ENCODE peak calls at places on chromosomes 6 and 20, in seven cellular contexts. One of them, this sample, is unnamed.

GRCh38 chr6:593139-593906 is 63.6 kb downstream of the HUS1B start:
- DNase-seq in SK-MEL-5: peak; percentile 83
- DNase-seq in stimulated activated CD4-positive, alpha-beta T cell treated with anti-CD3 and anti-CD28 coated beads, TNF-alpha, amount 100 ng/mL, for 4 hours: peak; percentile 60
- DNase-seq in HEK293T: peak; percentile 46
- DNase-seq in PC-3: peak; percentile 82
- DNase-seq in activated CD8-positive, alpha-beta memory T cell treated with anti-CD3 and anti-CD28 coated beads, Interleukin-2, amount 50 U/mL, for 4 hours: peak; percentile 64
- DNase-seq in GM03348: peak; percentile 77
- DNase-seq in this sample: peak; percentile 45

GRCh38 chr6:130697661-130698535 is 129.3 kb upstream of the SMLR1 start:
- DNase-seq in SK-MEL-5: peak; percentile 56
- DNase-seq in stimulated activated CD4-positive, alpha-beta T cell treated with anti-CD3 and anti-CD28 coated beads, TNF-alpha, amount 100 ng/mL, for 4 hours: peak; percentile 37
- DNase-seq in GM03348: peak; percentile 80
- DNase-seq in HEK293T: peak; percentile 61
- DNase-seq in activated CD8-positive, alpha-beta memory T cell treated with anti-CD3 and anti-CD28 coated beads, Interleukin-2, amount 50 U/mL, for 4 hours: peak; percentile 45
- DNase-seq in PC-3: peak; percentile 62
- DNase-seq in this sample: peak; percentile 5

GRCh38 chr20:24388828-24389325 is 80.6 kb upstream of the SYNDIG1 start:
- DNase-seq in GM03348: no peak
- DNase-seq in PC-3: no peak
- DNase-seq in HEK293T: no peak
- DNase-seq in SK-MEL-5: no peak
- DNase-seq in activated CD8-positive, alpha-beta memory T cell treated with anti-CD3 and anti-CD28 coated beads, Interleukin-2, amount 50 U/mL, for 4 hours: no peak
- DNase-seq in stimulated activated CD4-positive, alpha-beta T cell treated with anti-CD3 and anti-CD28 coated beads, TNF-alpha, amount 100 ng/mL, for 4 hours: no peak
- DNase-seq in this sample: no peak

GRCh38 chr6:55794136-55794812 is 81.1 kb downstream of the BMP5 start:
- DNase-seq in PC-3: peak; percentile 78
- DNase-seq in GM03348: peak; percentile 6
- DNase-seq in HEK293T: no peak
- DNase-seq in SK-MEL-5: no peak
- DNase-seq in stimulated activated CD4-positive, alpha-beta T cell treated with anti-CD3 and anti-CD28 coated beads, TNF-alpha, amount 100 ng/mL, for 4 hours: no peak
- DNase-seq in activated CD8-positive, alpha-beta memory T cell treated with anti-CD3 and anti-CD28 coated beads, Interleukin-2, amount 50 U/mL, for 4 hours: no peak
- DNase-seq in this sample: peak; percentile 3

GRCh38 chr6:52454556-52454955 is 34.4 kb downstream of the EFHC1 start:
- DNase-seq in PC-3: peak; percentile 82
- DNase-seq in stimulated activated CD4-positive, alpha-beta T cell treated with anti-CD3 and anti-CD28 coated beads, TNF-alpha, amount 100 ng/mL, for 4 hours: no peak
- DNase-seq in HEK293T: no peak
- DNase-seq in activated CD8-positive, alpha-beta memory T cell treated with anti-CD3 and anti-CD28 coated beads, Interleukin-2, amount 50 U/mL, for 4 hours: no peak
- DNase-seq in SK-MEL-5: no peak
- DNase-seq in GM03348: peak; percentile 5
- DNase-seq in this sample: no peak

GRCh38 chr6:158158748-158159147 is 9.3 kb downstream of the SERAC1 start:
- DNase-seq in GM03348: peak; percentile 8
- DNase-seq in SK-MEL-5: peak; percentile 44
- DNase-seq in PC-3: no peak
- DNase-seq in stimulated activated CD4-positive, alpha-beta T cell treated with anti-CD3 and anti-CD28 coated beads, TNF-alpha, amount 100 ng/mL, for 4 hours: no peak
- DNase-seq in activated CD8-positive, alpha-beta memory T cell treated with anti-CD3 and anti-CD28 coated beads, Interleukin-2, amount 50 U/mL, for 4 hours: no peak
- DNase-seq in HEK293T: no peak
- DNase-seq in this sample: no peak

GRCh38 chr6:52361945-52362442 is at the start of gene PAQR8:
- DNase-seq in activated CD8-positive, alpha-beta memory T cell treated with anti-CD3 and anti-CD28 coated beads, Interleukin-2, amount 50 U/mL, for 4 hours: peak; percentile 85
- DNase-seq in PC-3: peak; percentile 63
- DNase-seq in SK-MEL-5: peak; percentile 65
- DNase-seq in GM03348: peak; percentile 98
- DNase-seq in stimulated activated CD4-positive, alpha-beta T cell treated with anti-CD3 and anti-CD28 coated beads, TNF-alpha, amount 100 ng/mL, for 4 hours: peak; percentile 66
- DNase-seq in HEK293T: peak; percentile 86
- DNase-seq in this sample: no peak

GRCh38 chr20:32132911-32133549 is 23.5 kb downstream of the TM9SF4 start:
- DNase-seq in stimulated activated CD4-positive, alpha-beta T cell treated with anti-CD3 and anti-CD28 coated beads, TNF-alpha, amount 100 ng/mL, for 4 hours: no peak
- DNase-seq in SK-MEL-5: no peak
- DNase-seq in activated CD8-positive, alpha-beta memory T cell treated with anti-CD3 and anti-CD28 coated beads, Interleukin-2, amount 50 U/mL, for 4 hours: no peak
- DNase-seq in HEK293T: no peak
- DNase-seq in PC-3: no peak
- DNase-seq in GM03348: no peak
- DNase-seq in this sample: no peak

GRCh38 chr6:72721346-72721745 is 99.5 kb downstream of the KCNQ5 start:
- DNase-seq in HEK293T: no peak
- DNase-seq in PC-3: no peak
- DNase-seq in SK-MEL-5: no peak
- DNase-seq in GM03348: no peak
- DNase-seq in stimulated activated CD4-positive, alpha-beta T cell treated with anti-CD3 and anti-CD28 coated beads, TNF-alpha, amount 100 ng/mL, for 4 hours: no peak
- DNase-seq in activated CD8-positive, alpha-beta memory T cell treated with anti-CD3 and anti-CD28 coated beads, Interleukin-2, amount 50 U/mL, for 4 hours: no peak
- DNase-seq in this sample: no peak

GRCh38 chr6:144897441-144897921 is 612.3 kb downstream of the UTRN start:
- DNase-seq in activated CD8-positive, alpha-beta memory T cell treated with anti-CD3 and anti-CD28 coated beads, Interleukin-2, amount 50 U/mL, for 4 hours: no peak
- DNase-seq in stimulated activated CD4-positive, alpha-beta T cell treated with anti-CD3 and anti-CD28 coated beads, TNF-alpha, amount 100 ng/mL, for 4 hours: no peak
- DNase-seq in SK-MEL-5: peak; percentile 72
- DNase-seq in GM03348: peak; percentile 63
- DNase-seq in HEK293T: no peak
- DNase-seq in PC-3: peak; percentile 94
- DNase-seq in this sample: peak; percentile 66

GRCh38 chr20:64114356-64114971 is 7.1 kb upstream of the NPBWR2 start:
- DNase-seq in activated CD8-positive, alpha-beta memory T cell treated with anti-CD3 and anti-CD28 coated beads, Interleukin-2, amount 50 U/mL, for 4 hours: peak; percentile 8
- DNase-seq in SK-MEL-5: no peak
- DNase-seq in PC-3: no peak
- DNase-seq in stimulated activated CD4-positive, alpha-beta T cell treated with anti-CD3 and anti-CD28 coated beads, TNF-alpha, amount 100 ng/mL, for 4 hours: no peak
- DNase-seq in GM03348: no peak
- DNase-seq in HEK293T: no peak
- DNase-seq in this sample: no peak

GRCh38 chr6:48628316-48628715 is 517.3 kb upstream of the PTCHD4 start:
- DNase-seq in SK-MEL-5: peak; percentile 2
- DNase-seq in PC-3: no peak
- DNase-seq in activated CD8-positive, alpha-beta memory T cell treated with anti-CD3 and anti-CD28 coated beads, Interleukin-2, amount 50 U/mL, for 4 hours: no peak
- DNase-seq in HEK293T: no peak
- DNase-seq in stimulated activated CD4-positive, alpha-beta T cell treated with anti-CD3 and anti-CD28 coated beads, TNF-alpha, amount 100 ng/mL, for 4 hours: no peak
- DNase-seq in GM03348: no peak
- DNase-seq in this sample: peak; percentile 6